ENCODE peak calls at places on chromosomes 3 and 15, in nine cellular contexts. One of them, this sample, is unnamed.
A peak's percentile ranks its signal among the peaks of the same experiment; 100 is the strongest.

GRCh38 chr3:195448205-195448875 is 5.5 kb upstream of the ACAP2 start:
- DNase-seq in AG04450: no peak
- DNase-seq in heart left ventricle: no peak
- DNase-seq in sigmoid colon: no peak
- DNase-seq in GM12878: no peak
- DNase-seq in adipocyte: no peak
- DNase-seq in uterus: no peak
- DNase-seq in CD8-positive, alpha-beta T cell: no peak
- DNase-seq in RWPE2: no peak
- DNase-seq in this sample: no peak

GRCh38 chr3:14047841-14048240 is 76.8 kb downstream of the CHCHD4 start:
- DNase-seq in uterus: no peak
- DNase-seq in AG04450: no peak
- DNase-seq in RWPE2: no peak
- DNase-seq in adipocyte: no peak
- DNase-seq in heart left ventricle: no peak
- DNase-seq in sigmoid colon: no peak
- DNase-seq in GM12878: no peak
- DNase-seq in CD8-positive, alpha-beta T cell: no peak
- DNase-seq in this sample: no peak

GRCh38 chr3:127606086-127606805 is 8.0 kb downstream of the MCM2 start:
- DNase-seq in adipocyte: no peak
- DNase-seq in CD8-positive, alpha-beta T cell: no peak
- DNase-seq in AG04450: no peak
- DNase-seq in RWPE2: no peak
- DNase-seq in uterus: no peak
- DNase-seq in heart left ventricle: peak; percentile 56
- DNase-seq in GM12878: no peak
- DNase-seq in sigmoid colon: no peak
- DNase-seq in this sample: no peak

GRCh38 chr3:14150078-14150477 is 25.2 kb downstream of the TMEM43 start:
- DNase-seq in heart left ventricle: no peak
- DNase-seq in GM12878: no peak
- DNase-seq in sigmoid colon: no peak
- DNase-seq in CD8-positive, alpha-beta T cell: peak; percentile 10
- DNase-seq in AG04450: no peak
- DNase-seq in adipocyte: no peak
- DNase-seq in uterus: no peak
- DNase-seq in RWPE2: no peak
- DNase-seq in this sample: no peak

GRCh38 chr3:42159706-42160472 is 68.7 kb downstream of the TRAK1 start:
- DNase-seq in AG04450: no peak
- DNase-seq in GM12878: no peak
- DNase-seq in heart left ventricle: peak; percentile 72
- DNase-seq in uterus: no peak
- DNase-seq in CD8-positive, alpha-beta T cell: peak; percentile 52
- DNase-seq in adipocyte: no peak
- DNase-seq in RWPE2: peak; percentile 89
- DNase-seq in sigmoid colon: peak; percentile 63
- DNase-seq in this sample: peak; percentile 77

GRCh38 chr3:37544105-37544504 is 317.6 kb upstream of the CTDSPL start:
- DNase-seq in uterus: no peak
- DNase-seq in CD8-positive, alpha-beta T cell: no peak
- DNase-seq in adipocyte: no peak
- DNase-seq in GM12878: no peak
- DNase-seq in sigmoid colon: no peak
- DNase-seq in AG04450: no peak
- DNase-seq in RWPE2: no peak
- DNase-seq in heart left ventricle: no peak
- DNase-seq in this sample: no peak

GRCh38 chr3:98763076-98763475 is at the start of gene ST3GAL6:
- DNase-seq in adipocyte: peak; percentile 28
- DNase-seq in CD8-positive, alpha-beta T cell: no peak
- DNase-seq in RWPE2: no peak
- DNase-seq in AG04450: no peak
- DNase-seq in heart left ventricle: no peak
- DNase-seq in sigmoid colon: peak; percentile 68
- DNase-seq in GM12878: no peak
- DNase-seq in uterus: peak; percentile 43
- DNase-seq in this sample: no peak

GRCh38 chr3:195259146-195259563 is 11.8 kb downstream of the XXYLT1 start:
- DNase-seq in RWPE2: no peak
- DNase-seq in heart left ventricle: no peak
- DNase-seq in GM12878: no peak
- DNase-seq in adipocyte: no peak
- DNase-seq in AG04450: no peak
- DNase-seq in CD8-positive, alpha-beta T cell: no peak
- DNase-seq in sigmoid colon: no peak
- DNase-seq in uterus: no peak
- DNase-seq in this sample: no peak

GRCh38 chr3:100263583-100263982 is 2.8 kb downstream of the TBC1D23 start:
- DNase-seq in adipocyte: peak; percentile 37
- DNase-seq in RWPE2: no peak
- DNase-seq in uterus: no peak
- DNase-seq in AG04450: no peak
- DNase-seq in GM12878: no peak
- DNase-seq in CD8-positive, alpha-beta T cell: no peak
- DNase-seq in heart left ventricle: no peak
- DNase-seq in sigmoid colon: no peak
- DNase-seq in this sample: no peak
- H3K4me3 ChIP-seq in adipocyte: peak overlapping the region; percentile 47
- H3K4me3 ChIP-seq in RWPE2: peak overlapping the region; percentile 4
- H3K4me3 ChIP-seq in uterus: no peak overlapping the region
- H3K4me3 ChIP-seq in AG04450: no peak overlapping the region
- H3K4me3 ChIP-seq in GM12878: peak overlapping the region; percentile 36
- H3K4me3 ChIP-seq in CD8-positive, alpha-beta T cell: no peak overlapping the region
- H3K4me3 ChIP-seq in heart left ventricle: no peak overlapping the region
- H3K4me3 ChIP-seq in sigmoid colon: no peak overlapping the region
- H3K4me3 ChIP-seq in this sample: no peak overlapping the region

GRCh38 chr3:32820430-32820829 is 2.6 kb downstream of the TRIM71 start:
- DNase-seq in adipocyte: no peak
- DNase-seq in heart left ventricle: no peak
- DNase-seq in uterus: no peak
- DNase-seq in RWPE2: no peak
- DNase-seq in AG04450: no peak
- DNase-seq in CD8-positive, alpha-beta T cell: no peak
- DNase-seq in GM12878: no peak
- DNase-seq in sigmoid colon: no peak
- DNase-seq in this sample: no peak
- H3K27me3 ChIP-seq in adipocyte: peaks cover 37% of the 10 kb centered on the region
- H3K27me3 ChIP-seq in heart left ventricle: peaks cover 50% of the 10 kb centered on the region
- H3K27me3 ChIP-seq in uterus: no peaks in the 10 kb centered on the region
- H3K27me3 ChIP-seq in RWPE2: peaks cover 70% of the 10 kb centered on the region
- H3K27me3 ChIP-seq in AG04450: peaks cover 74% of the 10 kb centered on the region
- H3K27me3 ChIP-seq in CD8-positive, alpha-beta T cell: peaks cover 6% of the 10 kb centered on the region
- H3K27me3 ChIP-seq in GM12878: peaks cover 19% of the 10 kb centered on the region
- H3K27me3 ChIP-seq in sigmoid colon: peaks cover 93% of the 10 kb centered on the region
- H3K27me3 ChIP-seq in this sample: no peaks in the 10 kb centered on the region

DNA sequence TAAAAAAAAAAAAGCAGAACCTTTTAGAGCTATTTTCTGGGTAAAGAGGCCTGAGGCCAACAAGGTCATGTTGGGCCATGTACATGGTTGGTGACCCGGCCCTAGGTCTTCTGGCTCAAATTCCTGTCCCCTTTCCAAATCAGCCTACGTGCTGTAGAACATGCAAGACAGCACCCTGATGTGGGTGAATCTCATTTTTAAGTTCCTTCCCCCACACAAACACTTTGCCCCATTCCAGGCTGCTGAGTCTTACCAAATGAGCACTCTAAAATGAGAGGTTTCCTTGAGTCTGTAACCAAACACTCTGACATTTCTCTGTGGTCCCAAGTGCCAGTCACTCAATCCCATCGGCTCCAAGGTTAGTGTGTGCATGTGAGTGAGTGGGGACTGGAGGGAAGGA is 9.4 kb downstream of the BCL6 start:
- DNase-seq in uterus: no peak
- DNase-seq in CD8-positive, alpha-beta T cell: no peak
- DNase-seq in sigmoid colon: no peak
- DNase-seq in RWPE2: no peak
- DNase-seq in AG04450: no peak
- DNase-seq in adipocyte: peak; percentile 33
- DNase-seq in GM12878: no peak
- DNase-seq in heart left ventricle: no peak
- DNase-seq in this sample: no peak
- H3K4me3 ChIP-seq in uterus: no peak overlapping the region
- H3K4me3 ChIP-seq in CD8-positive, alpha-beta T cell: no peak overlapping the region
- H3K4me3 ChIP-seq in sigmoid colon: no peak overlapping the region
- H3K4me3 ChIP-seq in RWPE2: no peak overlapping the region
- H3K4me3 ChIP-seq in AG04450: no peak overlapping the region
- H3K4me3 ChIP-seq in adipocyte: peak overlapping the region; percentile 90
- H3K4me3 ChIP-seq in GM12878: no peak overlapping the region
- H3K4me3 ChIP-seq in heart left ventricle: no peak overlapping the region
- H3K4me3 ChIP-seq in this sample: no peak overlapping the region

DNA sequence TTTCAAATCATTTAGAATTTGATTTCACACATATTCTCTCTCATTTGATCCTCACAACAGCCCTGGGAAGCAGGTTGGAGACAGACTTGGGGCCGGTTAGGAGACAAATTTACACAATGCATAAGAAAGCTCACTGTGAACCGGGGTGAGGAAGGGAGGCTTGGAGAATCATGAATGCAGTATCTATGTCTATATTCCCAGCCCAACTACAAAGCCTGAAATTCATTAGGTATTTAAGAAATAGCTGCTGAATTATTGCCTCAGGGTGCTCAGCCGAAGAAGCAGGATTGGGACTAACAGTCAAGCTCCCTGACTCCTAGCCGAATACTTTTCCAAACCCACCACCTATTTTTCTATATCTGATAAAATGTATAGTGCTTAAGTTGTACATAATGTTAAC is 8.4 kb upstream of the GOLGA6C start:
- DNase-seq in CD8-positive, alpha-beta T cell: no peak
- DNase-seq in GM12878: no peak
- DNase-seq in adipocyte: no peak
- DNase-seq in sigmoid colon: no peak
- DNase-seq in heart left ventricle: no peak
- DNase-seq in RWPE2: no peak
- DNase-seq in uterus: no peak
- DNase-seq in AG04450: no peak
- DNase-seq in this sample: no peak
- H3K27me3 ChIP-seq in CD8-positive, alpha-beta T cell: no peaks in the 10 kb centered on the region
- H3K27me3 ChIP-seq in GM12878: no peaks in the 10 kb centered on the region
- H3K27me3 ChIP-seq in adipocyte: peaks cover 41% of the 10 kb centered on the region
- H3K27me3 ChIP-seq in sigmoid colon: peaks cover 14% of the 10 kb centered on the region
- H3K27me3 ChIP-seq in heart left ventricle: no peaks in the 10 kb centered on the region
- H3K27me3 ChIP-seq in RWPE2: peaks cover 18% of the 10 kb centered on the region
- H3K27me3 ChIP-seq in uterus: no peaks in the 10 kb centered on the region
- H3K27me3 ChIP-seq in AG04450: peaks cover 41% of the 10 kb centered on the region
- H3K27me3 ChIP-seq in this sample: no peaks in the 10 kb centered on the region

DNA sequence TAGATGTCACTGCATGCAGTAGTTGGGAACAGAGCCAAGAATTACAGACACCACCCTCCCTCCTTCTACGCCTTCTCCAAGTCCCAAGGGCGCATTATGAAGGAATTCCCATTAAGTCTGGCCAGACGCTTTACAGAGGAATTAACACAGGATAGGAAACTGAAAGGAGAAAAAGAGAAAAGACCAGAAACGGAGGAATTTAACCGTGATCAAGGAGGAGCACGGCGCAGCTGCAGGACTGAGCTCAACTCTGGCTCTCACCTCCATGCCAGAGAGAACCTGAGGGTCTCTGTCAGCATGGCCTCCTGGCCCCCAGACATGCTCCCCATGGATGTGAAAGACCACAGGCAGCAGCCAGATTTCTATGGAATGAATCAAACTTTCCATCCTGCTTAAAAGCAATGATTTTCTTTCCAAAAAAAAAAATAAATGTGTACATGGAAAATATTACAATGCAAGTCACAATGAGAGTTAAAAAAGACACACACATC is 13.7 kb downstream of the ATP10A start:
- DNase-seq in uterus: no peak
- DNase-seq in GM12878: no peak
- DNase-seq in heart left ventricle: no peak
- DNase-seq in RWPE2: no peak
- DNase-seq in AG04450: no peak
- DNase-seq in sigmoid colon: peak; percentile 75
- DNase-seq in adipocyte: peak; percentile 85
- DNase-seq in CD8-positive, alpha-beta T cell: no peak
- DNase-seq in this sample: no peak
- H3K4me3 ChIP-seq in uterus: no peak overlapping the region
- H3K4me3 ChIP-seq in GM12878: no peak overlapping the region
- H3K4me3 ChIP-seq in heart left ventricle: peak overlapping the region; percentile 38
- H3K4me3 ChIP-seq in RWPE2: no peak overlapping the region
- H3K4me3 ChIP-seq in AG04450: peak overlapping the region; percentile 34
- H3K4me3 ChIP-seq in sigmoid colon: peak overlapping the region; percentile 47
- H3K4me3 ChIP-seq in adipocyte: peak overlapping the region; percentile 75
- H3K4me3 ChIP-seq in CD8-positive, alpha-beta T cell: peak overlapping the region; percentile 45
- H3K4me3 ChIP-seq in this sample: no peak overlapping the region

DNA sequence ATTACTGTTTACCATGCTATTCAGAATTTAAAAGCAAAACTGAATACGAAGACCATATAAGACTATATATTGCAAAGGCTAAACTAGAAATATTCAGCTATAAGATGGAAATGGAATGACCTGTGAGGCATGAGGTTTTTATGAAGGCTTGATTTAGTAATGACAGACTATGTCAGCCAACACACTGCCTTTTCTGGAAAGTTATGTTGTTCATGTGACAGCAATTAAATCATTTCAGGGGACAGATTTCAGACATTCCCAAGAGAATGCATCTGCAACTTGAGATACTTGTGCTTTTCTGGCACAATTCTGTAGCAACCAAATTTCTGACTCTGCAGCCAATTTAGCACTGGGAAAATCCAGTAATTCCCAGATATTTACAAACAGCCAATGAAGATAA is 8.6 kb upstream of the GATM start:
- DNase-seq in heart left ventricle: no peak
- DNase-seq in RWPE2: no peak
- DNase-seq in GM12878: no peak
- DNase-seq in AG04450: no peak
- DNase-seq in sigmoid colon: no peak
- DNase-seq in CD8-positive, alpha-beta T cell: no peak
- DNase-seq in uterus: no peak
- DNase-seq in adipocyte: no peak
- DNase-seq in this sample: no peak
- H3K27me3 ChIP-seq in heart left ventricle: no peaks in the 10 kb centered on the region
- H3K27me3 ChIP-seq in RWPE2: no peaks in the 10 kb centered on the region
- H3K27me3 ChIP-seq in GM12878: no peaks in the 10 kb centered on the region
- H3K27me3 ChIP-seq in AG04450: peaks cover 30% of the 10 kb centered on the region
- H3K27me3 ChIP-seq in sigmoid colon: no peaks in the 10 kb centered on the region
- H3K27me3 ChIP-seq in CD8-positive, alpha-beta T cell: no peaks in the 10 kb centered on the region
- H3K27me3 ChIP-seq in uterus: no peaks in the 10 kb centered on the region
- H3K27me3 ChIP-seq in adipocyte: peaks cover 36% of the 10 kb centered on the region
- H3K27me3 ChIP-seq in this sample: no peaks in the 10 kb centered on the region